ENCODE peak calls at places on chromosomes 1 and 21, in eight cellular contexts. U, J, E, P, Z, S, B and C are unnamed samples.

GRCh38 chr1:184555665-184556641 is 169.1 kb downstream of the C1orf21 start:
- DNase-seq in U (no peak), J (no peak), E (no peak), P (no peak), Z (no peak), S (no peak), B (no peak), C (no peak)

GRCh38 chr1:207644852-207645631 is at the start of gene CR1L:
- DNase-seq in U (peak), J (peak), E (peak), P (peak), Z (peak), S (peak), B (peak), C (no peak)

GRCh38 chr1:116498789-116499628 is 71.8 kb downstream of the CD58 start:
- DNase-seq in U (no peak), J (no peak), E (peak), P (no peak), Z (peak), S (no peak), B (peak), C (no peak)

GRCh38 chr1:154158307-154159125 is 3.6 kb upstream of the NUP210L start:
- DNase-seq in U (no peak), J (no peak), E (no peak), P (no peak), Z (no peak), S (no peak), B (peak), C (no peak)

GRCh38 chr1:38240626-38241025 is 194.0 kb upstream of the POU3F1 start:
- DNase-seq in U (no peak), J (no peak), E (no peak), P (no peak), Z (no peak), S (no peak), B (no peak), C (no peak)

GRCh38 chr1:4690951-4691675 is 36.7 kb downstream of the AJAP1 start:
- DNase-seq in U (no peak), J (no peak), E (no peak), P (no peak), Z (no peak), S (no peak), B (no peak), C (no peak)

GRCh38 chr1:221858758-221859157 is 116.9 kb upstream of the DUSP10 start:
- DNase-seq in U (no peak), J (no peak), E (peak), P (no peak), Z (no peak), S (peak), B (no peak), C (peak)

GRCh38 chr1:6157528-6158174 is 22.5 kb downstream of the CHD5 start:
- DNase-seq in U (no peak), J (no peak), E (peak), P (no peak), Z (no peak), S (no peak), B (no peak), C (no peak)

DNA sequence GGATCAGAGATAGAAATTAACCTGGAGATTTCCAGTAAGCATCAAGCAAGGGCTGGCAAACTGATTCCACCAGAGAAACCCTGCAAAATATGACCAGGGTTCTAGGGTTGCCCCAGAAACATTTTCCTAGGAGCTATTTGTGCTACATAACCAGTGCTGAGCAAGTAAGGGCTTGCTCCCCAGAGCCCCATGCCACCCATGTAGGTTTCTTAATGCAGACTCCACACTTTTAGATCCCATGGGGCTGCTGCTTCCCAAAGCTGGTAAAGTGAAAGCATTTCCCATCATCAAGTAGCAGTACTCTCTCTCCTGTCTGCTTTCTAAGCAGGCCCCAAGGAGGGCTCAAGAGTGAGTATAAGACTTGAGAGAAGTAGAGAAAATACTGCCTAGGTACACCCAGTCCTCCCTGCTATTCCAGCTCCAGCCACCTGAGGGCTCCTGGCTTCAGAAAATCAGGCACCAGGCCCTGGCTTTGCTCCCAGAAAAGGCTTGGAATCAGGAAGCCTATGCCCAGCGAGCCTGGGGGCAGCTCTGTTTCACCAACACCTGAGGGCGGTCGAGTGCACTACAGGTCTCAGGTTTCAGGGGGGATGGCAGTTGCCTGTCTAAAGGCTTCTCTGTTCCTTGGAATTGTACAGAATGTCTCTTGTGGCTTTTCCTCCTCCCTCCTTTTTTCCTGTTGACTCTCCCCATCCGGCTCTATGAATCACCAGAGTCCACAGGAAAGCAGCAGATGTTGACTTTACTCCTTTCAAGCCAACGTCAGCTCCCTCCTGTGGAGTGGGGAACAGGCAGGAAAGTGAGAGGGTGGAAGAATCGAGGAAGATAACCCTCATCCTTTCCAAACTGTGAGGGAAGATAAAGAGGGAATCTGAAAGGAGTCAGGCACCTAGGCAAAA is 6.2 kb upstream of the ANKRD35 start:
- DNase-seq in U (peak), J (peak), E (peak), P (peak), Z (peak), S (peak), B (peak), C (peak)
- H3K4me3 ChIP-seq in U (peak), J (peak), E (no peak), P (peak), Z (no peak), S (peak), B (no peak), C (no peak)

GRCh38 chr1:11157394-11157793 is 31.8 kb upstream of the ANGPTL7 start:
- DNase-seq in U (no peak), J (no peak), E (no peak), P (no peak), Z (no peak), S (no peak), B (no peak), C (no peak)
- H3K4me3 ChIP-seq in U (no peak), J (no peak), E (no peak), P (no peak), Z (no peak), S (no peak), B (no peak), C (no peak)

GRCh38 chr1:180157576-180158057 is 2.9 kb downstream of the QSOX1 start:
- DNase-seq in U (peak), J (no peak), E (no peak), P (no peak), Z (peak), S (no peak), B (no peak), C (no peak)
- H3K4me3 ChIP-seq in U (no peak), J (no peak), E (no peak), P (no peak), Z (no peak), S (no peak), B (no peak), C (no peak)

DNA sequence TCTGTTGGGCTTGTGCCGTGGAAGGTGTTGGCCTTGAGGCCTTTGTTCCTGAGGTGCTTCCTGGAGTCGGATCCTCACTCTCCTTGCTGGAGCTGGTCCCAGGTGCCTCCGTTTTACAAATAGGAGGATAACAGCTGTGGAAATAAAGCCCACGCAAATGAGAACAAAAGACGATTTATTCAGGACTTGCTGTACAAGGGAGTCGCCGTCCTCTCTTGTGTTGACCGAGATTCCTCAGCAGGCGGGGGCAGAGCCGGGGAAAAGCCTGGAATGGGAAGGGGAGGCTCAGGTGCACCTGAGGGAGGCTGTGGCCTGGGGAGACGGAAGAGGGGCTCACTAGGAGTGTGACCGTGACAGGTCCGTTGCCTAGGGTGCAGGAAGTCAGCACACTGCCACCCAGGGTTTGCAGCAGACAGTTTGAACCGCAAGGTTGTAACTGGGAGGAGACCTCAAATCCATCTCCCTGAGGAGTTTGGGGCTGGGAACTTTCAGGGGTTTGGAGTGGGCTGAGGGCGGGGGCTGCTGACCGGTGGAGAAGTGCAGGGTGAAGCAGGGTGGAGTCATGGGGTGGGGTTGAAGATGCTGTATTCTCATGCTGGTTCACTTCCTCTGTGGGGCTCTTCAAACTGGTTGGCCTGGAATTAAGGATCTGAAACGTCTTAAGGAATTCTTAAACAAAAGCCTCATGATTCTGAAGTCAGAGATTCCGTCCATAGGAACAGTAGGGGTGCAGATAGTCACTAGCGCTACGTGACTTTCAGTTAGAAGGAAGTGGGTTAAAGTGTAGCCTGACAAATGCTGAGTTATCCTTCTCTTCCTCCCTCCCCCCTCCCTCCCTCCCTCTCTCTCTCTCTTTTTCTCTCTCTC is 2.6 kb upstream of the CSTB start:
- DNase-seq in U (no peak), J (no peak), E (no peak), P (no peak), Z (no peak), S (no peak), B (no peak), C (no peak)
- H3K4me3 ChIP-seq in U (no peak), J (no peak), E (no peak), P (no peak), Z (no peak), S (no peak), B (no peak), C (no peak)

DNA sequence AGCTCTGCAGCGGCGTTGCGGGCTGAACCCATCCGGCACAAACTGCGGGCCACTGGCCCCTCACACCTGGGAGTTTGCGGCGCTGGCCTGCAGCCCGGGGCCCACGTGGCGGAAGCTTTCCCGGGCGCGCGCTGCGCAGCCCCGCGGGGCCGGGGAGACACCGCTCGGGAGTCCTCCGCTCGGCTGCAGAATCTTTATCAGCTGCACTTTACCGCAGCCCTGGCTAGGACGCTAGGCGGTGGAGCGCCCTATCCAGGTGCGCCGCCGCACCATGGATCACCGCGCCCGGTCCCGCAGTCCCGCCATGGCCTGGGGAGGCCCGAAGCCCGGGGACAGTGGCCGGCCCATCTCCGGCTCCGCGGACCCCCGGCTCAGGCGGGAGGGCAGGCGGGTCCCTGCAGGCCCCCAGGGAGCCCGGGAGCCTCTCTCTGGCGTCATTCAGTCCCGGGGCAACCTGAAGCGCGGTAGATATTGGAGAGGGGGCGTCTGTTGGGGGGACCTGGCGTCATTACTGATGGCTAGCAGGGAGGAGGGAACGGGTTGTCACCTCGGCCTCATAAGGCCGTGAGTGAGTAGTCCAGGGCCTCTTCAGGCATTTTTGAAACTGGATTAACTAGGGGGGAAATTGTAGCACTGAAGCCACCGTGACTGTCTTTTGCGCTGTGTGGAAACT is 5.7 kb upstream of the OLIG2 start:
- DNase-seq in U (no peak), J (no peak), E (no peak), P (no peak), Z (no peak), S (no peak), B (no peak), C (no peak)
- H3K4me3 ChIP-seq in U (no peak), J (no peak), E (no peak), P (no peak), Z (peak), S (peak), B (no peak), C (no peak)